ENCODE peak calls at places on chromosomes 12 and 14, in nine cellular contexts. N, H, U, S, Z, R, G, O and X are unnamed samples.

GRCh38 chr14:77654001-77654431 is 37.6 kb upstream of the SPTLC2 start:
- DNase-seq in N (no peak), H (no peak), U (no peak), S (no peak), Z (no peak), R (peak), G (no peak), O (no peak), X (no peak)

GRCh38 chr12:1207276-1207675 is 216.3 kb downstream of the ERC1 start:
- DNase-seq in N (no peak), H (no peak), U (no peak), S (no peak), Z (no peak), R (no peak), G (no peak), O (no peak), X (no peak)

GRCh38 chr14:95515080-95515489 is 1.4 kb downstream of the SYNE3 start:
- DNase-seq in N (no peak), H (peak), U (peak), S (no peak), Z (no peak), R (peak), G (peak), O (peak), X (no peak)

GRCh38 chr12:16325426-16325825 is 22.0 kb upstream of the MGST1 start:
- DNase-seq in N (no peak), H (no peak), U (no peak), S (no peak), Z (no peak), R (no peak), G (no peak), O (no peak), X (no peak)

GRCh38 chr14:104694991-104695659 is 5.7 kb downstream of the INF2 start:
- DNase-seq in N (no peak), H (no peak), U (peak), S (peak), Z (no peak), R (no peak), G (peak), O (no peak), X (no peak)

GRCh38 chr12:100823988-100824387 is 29.4 kb downstream of the ANO4 start:
- DNase-seq in N (peak), H (peak), U (peak), S (no peak), Z (no peak), R (no peak), G (no peak), O (peak), X (no peak)

GRCh38 chr12:121534495-121535148 is 46.2 kb downstream of the KDM2B start:
- DNase-seq in N (no peak), H (no peak), U (no peak), S (peak), Z (no peak), R (peak), G (no peak), O (no peak), X (no peak)

GRCh38 chr12:126607867-126608266 is 1542.6 kb downstream of the AACS start:
- DNase-seq in N (no peak), H (no peak), U (no peak), S (no peak), Z (no peak), R (no peak), G (no peak), O (peak), X (no peak)

GRCh38 chr12:131831021-131831571 is 2.9 kb downstream of the MMP17 start:
- DNase-seq in N (no peak), H (peak), U (peak), S (no peak), Z (no peak), R (no peak), G (no peak), O (peak), X (no peak)

GRCh38 chr14:20343855-20344205 is 395 bp downstream of the PARP2 start:
- DNase-seq in N (no peak), H (peak), U (no peak), S (no peak), Z (no peak), R (no peak), G (no peak), O (peak), X (no peak)

GRCh38 chr14:77337880-77338279 is 17.0 kb downstream of the GSTZ1 start:
- DNase-seq in N (no peak), H (no peak), U (no peak), S (no peak), Z (no peak), R (no peak), G (no peak), O (no peak), X (no peak)

GRCh38 chr12:124749725-124750124 is 113.9 kb downstream of the SCARB1 start:
- DNase-seq in N (no peak), H (no peak), U (no peak), S (no peak), Z (no peak), R (no peak), G (no peak), O (no peak), X (no peak)

GRCh38 chr12:124752437-124753229 is 111.0 kb downstream of the SCARB1 start:
- DNase-seq in N (no peak), H (peak), U (no peak), S (no peak), Z (no peak), R (no peak), G (no peak), O (peak), X (no peak)

GRCh38 chr12:124751654-124752355 is 111.9 kb downstream of the SCARB1 start:
- DNase-seq in N (no peak), H (no peak), U (no peak), S (no peak), Z (no peak), R (no peak), G (no peak), O (no peak), X (no peak)

GRCh38 chr12:124750149-124750656 is 113.5 kb downstream of the SCARB1 start:
- DNase-seq in N (no peak), H (no peak), U (no peak), S (no peak), Z (no peak), R (no peak), G (no peak), O (no peak), X (no peak)

DNA sequence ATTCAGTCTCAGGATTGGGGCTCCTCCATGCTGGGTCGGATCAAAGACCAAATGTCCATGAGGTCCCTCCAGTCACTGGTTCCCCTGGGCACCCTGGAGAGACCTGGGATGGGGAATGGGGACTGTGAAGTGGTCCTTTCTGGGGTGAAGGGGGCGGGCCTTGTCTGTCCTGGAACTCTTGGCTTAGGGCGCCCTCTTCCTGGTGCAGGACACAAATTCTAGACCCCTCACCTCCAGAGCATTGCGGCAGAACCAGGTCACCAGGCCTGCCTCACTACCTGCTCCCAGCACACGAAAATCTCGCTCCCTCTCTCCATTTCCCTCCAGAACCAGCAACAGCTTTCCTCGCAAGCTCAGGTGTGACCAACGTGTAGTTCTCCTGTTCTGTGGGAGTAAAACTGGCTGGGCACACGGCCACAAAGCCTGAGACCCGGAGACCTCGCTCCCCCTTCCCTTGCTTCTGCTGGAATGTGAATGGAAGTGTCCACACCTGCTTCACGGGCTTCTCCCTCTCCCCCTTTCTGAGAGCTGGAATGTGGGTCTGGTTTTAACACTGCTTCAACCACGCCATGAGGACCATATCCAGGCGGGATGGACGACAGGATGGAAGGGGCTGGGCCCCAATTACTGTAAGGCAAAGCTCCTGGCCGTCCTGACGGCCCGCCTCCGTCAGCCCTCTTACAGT is 112.7 kb downstream of the SCARB1 start:
- DNase-seq in N (no peak), H (no peak), U (no peak), S (peak), Z (no peak), R (peak), G (no peak), O (no peak), X (no peak)
- TF ChIP-seq CTCF in N (peak), H (no peak), U (peak), S (no peak), Z (peak), R (peak), G (no peak), O (no peak), X (peak)

GRCh38 chr14:55835985-55836384 is 256.0 kb downstream of the KTN1 start:
- DNase-seq in N (no peak), H (no peak), U (no peak), S (no peak), Z (no peak), R (no peak), G (no peak), O (no peak), X (no peak)

GRCh38 chr14:55834390-55834789 is 254.4 kb downstream of the KTN1 start:
- DNase-seq in N (no peak), H (no peak), U (no peak), S (no peak), Z (no peak), R (no peak), G (no peak), O (no peak), X (no peak)

GRCh38 chr14:55832974-55833373 is 253.0 kb downstream of the KTN1 start:
- DNase-seq in N (no peak), H (no peak), U (no peak), S (no peak), Z (no peak), R (no peak), G (no peak), O (no peak), X (no peak)

GRCh38 chr14:55837467-55837866 is 257.5 kb downstream of the KTN1 start:
- DNase-seq in N (no peak), H (no peak), U (no peak), S (no peak), Z (no peak), R (no peak), G (no peak), O (no peak), X (no peak)

GRCh38 chr14:55832122-55832911 is 252.3 kb downstream of the KTN1 start:
- DNase-seq in N (peak), H (peak), U (peak), S (no peak), Z (peak), R (no peak), G (no peak), O (peak), X (no peak)
- TF ChIP-seq CTCF in N (no peak), H (peak), U (no peak), S (no peak), Z (no peak), R (no peak), G (no peak), O (no peak), X (no peak)

GRCh38 chr12:4899361-4899760 is 10.3 kb upstream of the KCNA1 start:
- DNase-seq in N (no peak), H (no peak), U (no peak), S (no peak), Z (no peak), R (no peak), G (no peak), O (no peak), X (no peak)
- TF ChIP-seq CTCF in N (peak), H (no peak), U (no peak), S (no peak), Z (no peak), R (peak), G (no peak), O (no peak), X (peak)

GRCh38 chr12:51923506-51924365 is 16.4 kb downstream of the ACVRL1 start:
- DNase-seq in N (no peak), H (peak), U (no peak), S (peak), Z (peak), R (peak), G (peak), O (peak), X (peak)
- TF ChIP-seq CTCF in N (peak), H (peak), U (peak), S (peak), Z (peak), R (peak), G (peak), O (peak), X (peak)

DNA sequence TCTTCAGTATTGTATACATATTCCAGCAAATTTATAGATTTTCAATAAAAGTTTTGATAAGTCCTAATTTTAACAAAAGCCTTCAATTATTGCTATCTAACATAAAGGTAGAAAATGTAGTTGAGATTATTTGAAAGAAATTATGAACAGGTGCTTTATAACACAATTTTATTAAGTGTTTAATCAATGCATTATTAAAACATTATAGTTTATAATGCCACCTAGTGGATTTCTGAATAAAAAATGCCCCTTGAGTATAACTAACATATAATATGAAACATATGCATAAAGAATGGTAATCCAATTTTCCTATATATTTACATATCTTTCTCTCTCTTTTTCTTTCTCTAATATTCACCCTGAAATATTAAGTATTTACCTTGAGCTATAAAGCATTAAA is 515.3 kb downstream of the SLC6A15 start:
- DNase-seq in N (no peak), H (peak), U (peak), S (no peak), Z (no peak), R (no peak), G (no peak), O (peak), X (no peak)
- TF ChIP-seq CTCF in N (peak), H (no peak), U (no peak), S (no peak), Z (no peak), R (no peak), G (peak), O (no peak), X (peak)

GRCh38 chr12:8032242-8033152 is at the start of gene FOXJ2:
- DNase-seq in N (no peak), H (peak), U (peak), S (peak), Z (peak), R (peak), G (peak), O (peak), X (peak)
- TF ChIP-seq CTCF in N (peak), H (no peak), U (peak), S (no peak), Z (no peak), R (peak), G (no peak), O (no peak), X (peak)

GRCh38 chr12:12973019-12973418 is 21.0 kb upstream of the GPRC5D start:
- DNase-seq in N (no peak), H (no peak), U (no peak), S (no peak), Z (no peak), R (no peak), G (no peak), O (no peak), X (no peak)

GRCh38 chr12:12974211-12974610 is 22.2 kb upstream of the GPRC5D start:
- DNase-seq in N (no peak), H (no peak), U (no peak), S (no peak), Z (no peak), R (no peak), G (no peak), O (no peak), X (no peak)

GRCh38 chr12:12976366-12976765 is 23.7 kb downstream of the HEBP1 start:
- DNase-seq in N (peak), H (peak), U (peak), S (no peak), Z (peak), R (no peak), G (no peak), O (peak), X (no peak)

GRCh38 chr12:12977231-12977630 is 22.8 kb downstream of the HEBP1 start:
- DNase-seq in N (no peak), H (no peak), U (no peak), S (no peak), Z (no peak), R (no peak), G (no peak), O (no peak), X (no peak)

GRCh38 chr12:12975322-12976077 is 23.5 kb upstream of the GPRC5D start:
- DNase-seq in N (no peak), H (peak), U (peak), S (no peak), Z (peak), R (peak), G (no peak), O (peak), X (no peak)
- TF ChIP-seq CTCF in N (peak), H (peak), U (peak), S (no peak), Z (peak), R (peak), G (peak), O (peak), X (peak)

GRCh38 chr14:63203618-63204406 is 431 bp upstream of the RHOJ start:
- DNase-seq in N (peak), H (peak), U (peak), S (no peak), Z (no peak), R (peak), G (peak), O (peak), X (peak)
- TF ChIP-seq CTCF in N (no peak), H (no peak), U (peak), S (no peak), Z (no peak), R (no peak), G (peak), O (peak), X (peak)

GRCh38 chr14:91143862-91144261 is 30.0 kb downstream of the DGLUCY start:
- DNase-seq in N (no peak), H (no peak), U (no peak), S (no peak), Z (no peak), R (no peak), G (no peak), O (no peak), X (no peak)

GRCh38 chr14:91142214-91142668 is 28.4 kb downstream of the DGLUCY start:
- DNase-seq in N (no peak), H (no peak), U (no peak), S (no peak), Z (no peak), R (no peak), G (no peak), O (no peak), X (no peak)

GRCh38 chr14:91139776-91140175 is 25.9 kb downstream of the DGLUCY start:
- DNase-seq in N (no peak), H (no peak), U (no peak), S (no peak), Z (no peak), R (no peak), G (no peak), O (no peak), X (no peak)

GRCh38 chr14:91138511-91139359 is 24.9 kb downstream of the DGLUCY start:
- DNase-seq in N (no peak), H (peak), U (no peak), S (peak), Z (peak), R (peak), G (no peak), O (peak), X (no peak)

DNA sequence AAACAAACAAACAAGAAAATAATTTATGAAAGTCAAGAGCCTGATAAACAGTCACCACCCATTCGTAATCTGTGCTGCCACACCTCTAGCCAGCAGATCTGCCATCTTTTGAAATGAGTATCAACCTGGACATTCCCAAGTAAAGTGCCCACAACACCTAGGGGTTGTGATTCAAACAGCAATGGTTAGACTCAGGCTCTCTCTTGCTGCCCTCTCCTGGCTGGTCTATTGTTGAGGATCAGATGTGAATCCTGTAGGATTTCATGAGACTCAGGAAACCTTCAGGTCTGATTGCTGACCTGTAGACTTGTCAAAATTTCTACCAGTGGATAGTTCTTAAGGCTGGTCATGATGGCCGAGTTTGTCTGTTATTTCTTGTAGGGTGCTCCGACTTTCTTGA is 26.8 kb downstream of the DGLUCY start:
- DNase-seq in N (no peak), H (peak), U (peak), S (no peak), Z (peak), R (peak), G (no peak), O (peak), X (no peak)
- TF ChIP-seq CTCF in N (peak), H (peak), U (peak), S (no peak), Z (peak), R (peak), G (peak), O (peak), X (peak)

GRCh38 chr14:64705406-64706118 is 1.3 kb downstream of the PLEKHG3 start:
- DNase-seq in N (no peak), H (no peak), U (no peak), S (no peak), Z (no peak), R (no peak), G (no peak), O (no peak), X (no peak)

GRCh38 chr14:64706119-64706465 is 1.9 kb downstream of the PLEKHG3 start:
- DNase-seq in N (no peak), H (no peak), U (no peak), S (no peak), Z (no peak), R (no peak), G (no peak), O (no peak), X (no peak)

GRCh38 chr14:64707661-64708060 is 3.4 kb downstream of the PLEKHG3 start:
- DNase-seq in N (peak), H (peak), U (peak), S (no peak), Z (peak), R (no peak), G (no peak), O (peak), X (no peak)

GRCh38 chr14:64708148-64709004 is 4.2 kb downstream of the PLEKHG3 start:
- DNase-seq in N (peak), H (peak), U (no peak), S (no peak), Z (peak), R (peak), G (no peak), O (no peak), X (peak)

GRCh38 chr14:64706552-64707193 is 2.4 kb downstream of the PLEKHG3 start:
- DNase-seq in N (no peak), H (no peak), U (no peak), S (no peak), Z (no peak), R (peak), G (no peak), O (no peak), X (no peak)
- TF ChIP-seq CTCF in N (peak), H (no peak), U (no peak), S (no peak), Z (no peak), R (no peak), G (no peak), O (no peak), X (no peak)